ENCODE peak calls at places on chromosome 22, in five cellular contexts. One of them, this sample, is unnamed.

GRCh38 chr22:49523374-49524008 is 304.2 kb downstream of the BRD1 start:
- DNase-seq in mesendoderm: no peak
- DNase-seq in dorsolateral prefrontal cortex: no peak
- DNase-seq in RWPE2: no peak
- DNase-seq in H7: peak
- DNase-seq in this sample: no peak

GRCh38 chr22:25637672-25638071 is 73.2 kb downstream of the GRK3 start:
- DNase-seq in RWPE2: no peak
- DNase-seq in H7: no peak
- DNase-seq in dorsolateral prefrontal cortex: no peak
- DNase-seq in mesendoderm: no peak
- DNase-seq in this sample: no peak

GRCh38 chr22:19120829-19121630 is 1.2 kb downstream of the DGCR2 start:
- DNase-seq in dorsolateral prefrontal cortex: no peak
- DNase-seq in H7: peak
- DNase-seq in mesendoderm: peak
- DNase-seq in RWPE2: no peak
- DNase-seq in this sample: peak

GRCh38 chr22:28594784-28595324 is 84.8 kb downstream of the TTC28 start:
- DNase-seq in RWPE2: no peak
- DNase-seq in mesendoderm: peak
- DNase-seq in dorsolateral prefrontal cortex: no peak
- DNase-seq in H7: peak
- DNase-seq in this sample: no peak

GRCh38 chr22:19554834-19555404 is 30.7 kb upstream of the CLDN5 start:
- DNase-seq in RWPE2: no peak
- DNase-seq in dorsolateral prefrontal cortex: peak
- DNase-seq in mesendoderm: peak
- DNase-seq in H7: peak
- DNase-seq in this sample: peak

GRCh38 chr22:45317551-45318167 is 7.9 kb downstream of the FAM118A start:
- DNase-seq in RWPE2: no peak
- DNase-seq in mesendoderm: peak
- DNase-seq in dorsolateral prefrontal cortex: peak
- DNase-seq in H7: peak
- DNase-seq in this sample: peak

GRCh38 chr22:36160499-36160942 is at the start of gene APOL3:
- DNase-seq in dorsolateral prefrontal cortex: no peak
- DNase-seq in H7: no peak
- DNase-seq in RWPE2: no peak
- DNase-seq in mesendoderm: no peak
- DNase-seq in this sample: no peak

GRCh38 chr22:49735411-49736311 is 92.0 kb downstream of the BRD1 start:
- DNase-seq in RWPE2: peak
- DNase-seq in mesendoderm: peak
- DNase-seq in H7: peak
- DNase-seq in dorsolateral prefrontal cortex: peak
- DNase-seq in this sample: peak

GRCh38 chr22:17086750-17087149 is 1.9 kb downstream of the IL17RA start:
- DNase-seq in dorsolateral prefrontal cortex: no peak
- DNase-seq in RWPE2: no peak
- DNase-seq in H7: no peak
- DNase-seq in mesendoderm: no peak
- DNase-seq in this sample: peak

DNA sequence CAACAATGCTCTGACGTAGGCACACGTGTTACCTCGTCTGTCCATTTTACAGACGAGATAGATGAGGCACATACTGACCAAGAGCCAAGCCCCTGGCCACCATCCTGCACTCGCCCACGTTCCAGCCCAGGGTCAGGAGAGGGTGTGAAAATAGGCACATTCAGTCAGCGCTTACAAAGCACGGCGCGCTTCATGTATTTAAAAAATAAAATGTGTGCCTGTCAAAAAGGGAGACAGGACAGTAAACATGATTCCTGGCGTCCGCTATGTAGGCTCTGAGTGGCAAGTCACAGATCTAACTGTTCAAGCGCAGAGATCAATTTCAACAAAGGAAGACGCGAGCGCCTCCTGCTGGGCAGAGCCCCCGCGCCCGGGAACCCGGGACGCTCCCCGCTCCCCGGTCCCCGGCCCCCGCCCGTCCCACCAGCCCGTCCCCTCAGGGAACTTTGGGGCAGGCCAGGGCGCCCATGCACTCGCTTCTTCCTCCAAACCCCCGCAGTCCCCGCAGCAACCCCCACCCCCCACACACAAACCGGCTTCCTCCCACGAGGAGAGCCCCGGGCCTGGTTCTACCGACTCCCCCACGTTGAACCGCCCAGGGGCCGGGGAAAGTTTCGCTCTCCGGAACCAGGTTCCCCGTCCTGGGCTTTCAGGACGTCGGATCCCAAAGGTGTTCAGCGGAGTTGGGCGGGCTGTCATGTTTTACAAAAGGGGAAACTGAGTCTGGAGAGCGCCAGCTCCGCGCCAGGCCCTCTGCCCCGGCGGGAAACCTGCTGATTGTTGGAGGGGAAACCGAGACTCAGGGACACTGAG is 10.4 kb upstream of the C1QTNF6 start:
- DNase-seq in dorsolateral prefrontal cortex: peak
- DNase-seq in RWPE2: peak
- DNase-seq in H7: peak
- DNase-seq in mesendoderm: peak
- DNase-seq in this sample: peak
- H3K4me3 ChIP-seq in dorsolateral prefrontal cortex: peak
- H3K4me3 ChIP-seq in RWPE2: peak
- H3K4me3 ChIP-seq in H7: peak
- H3K4me3 ChIP-seq in mesendoderm: peak
- H3K4me3 ChIP-seq in this sample: peak

GRCh38 chr22:43345356-43345755 is 2.2 kb upstream of the SCUBE1 start:
- DNase-seq in H7: no peak
- DNase-seq in dorsolateral prefrontal cortex: no peak
- DNase-seq in RWPE2: no peak
- DNase-seq in mesendoderm: no peak
- DNase-seq in this sample: no peak

GRCh38 chr22:43345761-43346261 is 2.6 kb upstream of the SCUBE1 start:
- DNase-seq in RWPE2: no peak
- DNase-seq in mesendoderm: peak
- DNase-seq in H7: no peak
- DNase-seq in dorsolateral prefrontal cortex: no peak
- DNase-seq in this sample: peak

GRCh38 chr22:43341565-43341964 is 1.6 kb downstream of the SCUBE1 start:
- DNase-seq in H7: no peak
- DNase-seq in RWPE2: no peak
- DNase-seq in mesendoderm: no peak
- DNase-seq in dorsolateral prefrontal cortex: no peak
- DNase-seq in this sample: peak

GRCh38 chr22:43343262-43343988 is at the start of gene SCUBE1:
- DNase-seq in RWPE2: no peak
- DNase-seq in mesendoderm: peak
- DNase-seq in dorsolateral prefrontal cortex: peak
- DNase-seq in H7: peak
- DNase-seq in this sample: peak

GRCh38 chr22:43342347-43343261 is 568 bp downstream of the SCUBE1 start:
- DNase-seq in H7: peak
- DNase-seq in dorsolateral prefrontal cortex: no peak
- DNase-seq in RWPE2: no peak
- DNase-seq in mesendoderm: no peak
- DNase-seq in this sample: peak
- H3K4me3 ChIP-seq in H7: peak
- H3K4me3 ChIP-seq in dorsolateral prefrontal cortex: no peak
- H3K4me3 ChIP-seq in RWPE2: peak
- H3K4me3 ChIP-seq in mesendoderm: no peak
- H3K4me3 ChIP-seq in this sample: no peak

GRCh38 chr22:37179126-37179470 is 8.9 kb downstream of the C1QTNF6 start:
- DNase-seq in H7: no peak
- DNase-seq in dorsolateral prefrontal cortex: no peak
- DNase-seq in RWPE2: no peak
- DNase-seq in mesendoderm: no peak
- DNase-seq in this sample: no peak
- H3K4me3 ChIP-seq in H7: no peak
- H3K4me3 ChIP-seq in dorsolateral prefrontal cortex: no peak
- H3K4me3 ChIP-seq in RWPE2: no peak
- H3K4me3 ChIP-seq in mesendoderm: no peak
- H3K4me3 ChIP-seq in this sample: no peak

DNA sequence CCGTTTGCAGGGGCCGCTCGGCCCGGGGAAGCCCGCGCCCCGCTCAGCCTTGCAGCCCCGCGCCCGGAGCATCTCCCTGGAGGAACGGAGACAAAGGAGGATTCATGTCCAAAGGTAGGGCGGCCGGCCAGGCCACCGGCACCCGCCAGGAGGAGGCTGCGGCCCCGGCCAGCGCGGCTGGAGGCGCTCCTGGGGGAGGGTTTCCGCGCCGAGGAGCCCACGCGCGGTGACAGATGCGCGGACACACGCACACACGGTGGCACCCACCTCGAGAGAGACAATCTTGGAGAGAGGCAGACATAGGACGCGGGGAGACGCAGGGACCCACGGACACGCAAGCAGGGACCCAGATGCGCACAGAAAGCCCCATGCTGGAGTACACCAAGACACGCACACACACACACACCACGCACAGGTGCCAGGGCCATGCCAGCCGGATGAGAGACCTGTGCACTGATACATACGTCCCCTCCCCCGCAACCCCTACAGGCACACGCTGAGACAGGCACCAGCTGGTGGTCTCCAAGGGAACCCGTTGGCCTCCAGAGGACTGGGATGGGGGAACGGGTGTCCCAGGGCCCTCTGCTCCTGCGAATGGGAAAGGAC is 7.8 kb downstream of the SEPTIN3 start:
- DNase-seq in dorsolateral prefrontal cortex: no peak
- DNase-seq in H7: peak
- DNase-seq in RWPE2: no peak
- DNase-seq in mesendoderm: no peak
- DNase-seq in this sample: peak
- H3K4me3 ChIP-seq in dorsolateral prefrontal cortex: peak
- H3K4me3 ChIP-seq in H7: peak
- H3K4me3 ChIP-seq in RWPE2: peak
- H3K4me3 ChIP-seq in mesendoderm: no peak
- H3K4me3 ChIP-seq in this sample: peak

GRCh38 chr22:26952654-26953379 is 295.4 kb downstream of the MIAT start:
- DNase-seq in mesendoderm: peak
- DNase-seq in RWPE2: no peak
- DNase-seq in dorsolateral prefrontal cortex: no peak
- DNase-seq in H7: peak
- DNase-seq in this sample: peak
- H3K4me3 ChIP-seq in mesendoderm: no peak
- H3K4me3 ChIP-seq in RWPE2: no peak
- H3K4me3 ChIP-seq in dorsolateral prefrontal cortex: no peak
- H3K4me3 ChIP-seq in H7: peak
- H3K4me3 ChIP-seq in this sample: peak

DNA sequence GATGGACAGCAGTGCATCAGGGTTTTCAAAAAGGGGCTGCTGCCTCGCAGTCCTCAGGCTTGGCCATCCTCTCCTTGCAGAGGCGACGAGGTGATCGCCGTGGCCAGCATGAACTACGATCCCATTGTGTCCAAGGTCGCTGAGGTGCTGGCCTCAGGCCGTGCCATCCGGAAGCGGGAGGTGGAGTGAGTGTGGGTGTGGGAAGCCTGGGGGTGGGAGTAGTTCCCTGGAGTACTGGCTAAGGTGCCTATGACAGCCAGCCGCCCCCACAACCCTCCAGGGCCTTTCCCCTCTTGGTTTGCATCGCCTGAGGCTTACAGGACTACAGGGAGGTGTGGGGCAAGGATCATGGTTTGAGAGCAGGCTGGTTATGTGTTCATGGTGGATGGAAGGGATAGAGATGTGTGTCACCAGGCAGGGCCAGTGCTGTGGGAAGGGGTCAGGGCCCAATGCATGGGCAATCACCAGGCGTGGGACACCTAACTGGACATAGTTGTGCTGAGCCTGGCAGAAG is 2.1 kb upstream of the LZTR1 start:
- DNase-seq in RWPE2: no peak
- DNase-seq in H7: no peak
- DNase-seq in mesendoderm: no peak
- DNase-seq in dorsolateral prefrontal cortex: no peak
- DNase-seq in this sample: no peak
- H3K4me3 ChIP-seq in RWPE2: no peak
- H3K4me3 ChIP-seq in H7: peak
- H3K4me3 ChIP-seq in mesendoderm: no peak
- H3K4me3 ChIP-seq in dorsolateral prefrontal cortex: peak
- H3K4me3 ChIP-seq in this sample: no peak

GRCh38 chr22:30433227-30433626 is 7.7 kb downstream of the MTFP1 start:
- DNase-seq in H7: no peak
- DNase-seq in RWPE2: no peak
- DNase-seq in dorsolateral prefrontal cortex: no peak
- DNase-seq in mesendoderm: no peak
- DNase-seq in this sample: no peak
- H3K4me3 ChIP-seq in H7: no peak
- H3K4me3 ChIP-seq in RWPE2: no peak
- H3K4me3 ChIP-seq in dorsolateral prefrontal cortex: no peak
- H3K4me3 ChIP-seq in mesendoderm: no peak
- H3K4me3 ChIP-seq in this sample: no peak

GRCh38 chr22:23219317-23219716 is 39.0 kb downstream of the BCR start:
- DNase-seq in dorsolateral prefrontal cortex: no peak
- DNase-seq in RWPE2: no peak
- DNase-seq in mesendoderm: no peak
- DNase-seq in H7: no peak
- DNase-seq in this sample: no peak
- H3K4me3 ChIP-seq in dorsolateral prefrontal cortex: no peak
- H3K4me3 ChIP-seq in RWPE2: no peak
- H3K4me3 ChIP-seq in mesendoderm: no peak
- H3K4me3 ChIP-seq in H7: no peak
- H3K4me3 ChIP-seq in this sample: peak

DNA sequence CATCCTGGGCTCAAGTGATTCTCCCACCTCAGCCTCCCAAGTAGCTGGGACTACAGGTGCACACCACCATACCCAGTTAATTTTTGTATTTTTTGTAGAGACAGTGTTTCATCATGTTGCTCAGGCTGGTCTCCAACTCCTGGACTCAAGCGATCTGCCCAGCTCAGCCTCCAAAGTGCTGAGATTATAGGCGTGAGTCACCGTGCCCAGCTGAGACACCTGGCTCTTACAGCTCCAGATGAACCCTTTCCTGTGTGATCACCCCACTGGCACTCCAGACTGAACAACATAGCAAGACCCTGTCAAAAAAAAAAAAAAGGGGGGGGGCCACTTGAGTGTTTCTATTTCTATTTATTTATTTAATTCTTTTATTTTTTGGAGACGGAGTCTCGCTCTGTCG is 1.0 kb upstream of the ADSL start:
- DNase-seq in mesendoderm: no peak
- DNase-seq in H7: no peak
- DNase-seq in dorsolateral prefrontal cortex: no peak
- DNase-seq in RWPE2: no peak
- DNase-seq in this sample: no peak
- H3K4me3 ChIP-seq in mesendoderm: no peak
- H3K4me3 ChIP-seq in H7: no peak
- H3K4me3 ChIP-seq in dorsolateral prefrontal cortex: peak
- H3K4me3 ChIP-seq in RWPE2: peak
- H3K4me3 ChIP-seq in this sample: peak

GRCh38 chr22:46735747-46736608 is 2.1 kb downstream of the CERK start:
- DNase-seq in dorsolateral prefrontal cortex: no peak
- DNase-seq in RWPE2: no peak
- DNase-seq in mesendoderm: peak
- DNase-seq in H7: peak
- DNase-seq in this sample: peak

GRCh38 chr22:46732513-46732912 is 5.5 kb downstream of the CERK start:
- DNase-seq in H7: peak
- DNase-seq in RWPE2: no peak
- DNase-seq in mesendoderm: no peak
- DNase-seq in dorsolateral prefrontal cortex: no peak
- DNase-seq in this sample: no peak

GRCh38 chr22:46737105-46737975 is 712 bp downstream of the CERK start:
- DNase-seq in mesendoderm: peak
- DNase-seq in H7: peak
- DNase-seq in RWPE2: no peak
- DNase-seq in dorsolateral prefrontal cortex: peak
- DNase-seq in this sample: peak

GRCh38 chr22:46736705-46737104 is 1.3 kb downstream of the CERK start:
- DNase-seq in dorsolateral prefrontal cortex: no peak
- DNase-seq in RWPE2: no peak
- DNase-seq in H7: peak
- DNase-seq in mesendoderm: no peak
- DNase-seq in this sample: no peak

GRCh38 chr22:46734830-46735453 is 3.1 kb downstream of the CERK start:
- DNase-seq in dorsolateral prefrontal cortex: no peak
- DNase-seq in mesendoderm: no peak
- DNase-seq in RWPE2: no peak
- DNase-seq in H7: peak
- DNase-seq in this sample: no peak
- H3K4me3 ChIP-seq in dorsolateral prefrontal cortex: no peak
- H3K4me3 ChIP-seq in mesendoderm: no peak
- H3K4me3 ChIP-seq in RWPE2: no peak
- H3K4me3 ChIP-seq in H7: no peak
- H3K4me3 ChIP-seq in this sample: no peak

This sample was measured in endodermal cell.